ENCODE peak calls at places on chromosomes 11 and 22, in five cellular contexts. Z is coronary artery; A is stimulated activated CD4-positive, alpha-beta T cell treated with anti-CD3 and anti-CD28 coated beads, Interleukin-12 subunit alpha, Interleukin-12 subunit beta, amount 100 ng/mL, for 4 hours; N is iPS-NIHi11; B is H9. P is an unnamed sample.

GRCh38 chr11:71140206-71140919 is 112.0 kb downstream of the SHANK2 start:
- DNase-seq in Z (no peak), A (no peak), N (no peak), B (no peak), P (peak)

GRCh38 chr11:16117989-16118810 is 238.1 kb downstream of the SOX6 start:
- DNase-seq in Z (no peak), A (no peak), N (no peak), B (no peak), P (no peak)

GRCh38 chr11:11231763-11232162 is 121.3 kb downstream of the CSNK2A3 start:
- DNase-seq in Z (no peak), A (no peak), N (no peak), B (no peak), P (no peak)

GRCh38 chr11:63874511-63874910 is 35.6 kb downstream of the MARK2 start:
- DNase-seq in Z (no peak), A (no peak), N (no peak), B (no peak), P (no peak)

GRCh38 chr11:78419327-78419726 is 1.7 kb upstream of the GAB2 start:
- DNase-seq in Z (peak), A (no peak), N (no peak), B (no peak), P (no peak)

GRCh38 chr22:38900677-38901076 is 28.7 kb upstream of the CBX6 start:
- DNase-seq in Z (no peak), A (no peak), N (no peak), B (no peak), P (no peak)

GRCh38 chr11:65428578-65429068 is 6.0 kb downstream of the NEAT1 start:
- DNase-seq in Z (peak), A (no peak), N (no peak), B (no peak), P (no peak)

GRCh38 chr11:61027141-61027840 is 55.8 kb downstream of the CD6 start:
- DNase-seq in Z (no peak), A (no peak), N (no peak), B (no peak), P (no peak)

GRCh38 chr11:70333206-70333605 is 62.7 kb downstream of the PPFIA1 start:
- DNase-seq in Z (no peak), A (no peak), N (no peak), B (no peak), P (no peak)

GRCh38 chr11:86818466-86819282 is 18.3 kb downstream of the PRSS23 start:
- DNase-seq in Z (no peak), A (no peak), N (peak), B (no peak), P (no peak)

GRCh38 chr11:12019337-12019736 is 10.9 kb upstream of the DKK3 start:
- DNase-seq in Z (no peak), A (no peak), N (no peak), B (no peak), P (peak)

GRCh38 chr22:24707477-24707816 is 67.1 kb downstream of the PIWIL3 start:
- DNase-seq in Z (no peak), A (no peak), N (peak), B (peak), P (no peak)

GRCh38 chr22:19807161-19807913 is 46.8 kb downstream of the TBX1 start:
- DNase-seq in Z (no peak), A (no peak), N (no peak), B (no peak), P (no peak)

GRCh38 chr11:124673333-124674167 is at the start of the genes SIAE and SPA17:
- DNase-seq in Z (peak), A (peak), N (peak), B (peak), P (peak)

GRCh38 chr22:42272431-42273004 is 2.1 kb upstream of the TCF20 start:
- DNase-seq in Z (no peak), A (no peak), N (no peak), B (no peak), P (no peak)

GRCh38 chr11:7577226-7577882 is 63.6 kb downstream of the PPFIBP2 start:
- DNase-seq in Z (peak), A (no peak), N (no peak), B (no peak), P (peak)

GRCh38 chr22:46846832-46847355 is 84.4 kb downstream of the TBC1D22A start:
- DNase-seq in Z (peak), A (no peak), N (no peak), B (no peak), P (no peak)

GRCh38 chr11:119093951-119094815 is 7.5 kb downstream of the DPAGT1 start:
- DNase-seq in Z (peak), A (peak), N (no peak), B (no peak), P (no peak)

GRCh38 chr22:18985761-18986160 is 49.7 kb upstream of the PRODH start:
- DNase-seq in Z (peak), A (no peak), N (no peak), B (no peak), P (no peak)

GRCh38 chr11:74380746-74381439 is 17.3 kb downstream of the PGM2L1 start:
- DNase-seq in Z (no peak), A (no peak), N (no peak), B (no peak), P (no peak)

GRCh38 chr11:78380615-78381029 is 37.0 kb downstream of the GAB2 start:
- DNase-seq in Z (no peak), A (no peak), N (no peak), B (no peak), P (no peak)

GRCh38 chr11:10478574-10479550 is 23.8 kb downstream of the AMPD3 start:
- DNase-seq in Z (peak), A (no peak), N (no peak), B (no peak), P (no peak)

GRCh38 chr11:864928-865327 is 22.3 kb downstream of the TSPAN4 start:
- DNase-seq in Z (no peak), A (no peak), N (no peak), B (no peak), P (no peak)

GRCh38 chr11:28654191-28654590 is 546.0 kb downstream of the METTL15 start:
- DNase-seq in Z (no peak), A (no peak), N (no peak), B (no peak), P (no peak)

GRCh38 chr11:1236316-1237127 is 13.7 kb downstream of the MUC5B start:
- DNase-seq in Z (no peak), A (no peak), N (peak), B (peak), P (no peak)

GRCh38 chr11:121582296-121582695 is 129.5 kb upstream of the SORL1-AS1 start:
- DNase-seq in Z (no peak), A (no peak), N (no peak), B (no peak), P (no peak)

GRCh38 chr11:15258433-15259350 is 144.0 kb downstream of the INSC start:
- DNase-seq in Z (no peak), A (no peak), N (peak), B (no peak), P (no peak)

GRCh38 chr11:117319214-117319840 is 3.3 kb upstream of the BACE1 start:
- DNase-seq in Z (no peak), A (no peak), N (no peak), B (no peak), P (no peak)

GRCh38 chr11:10314199-10315072 is 9.6 kb downstream of the ADM start:
- DNase-seq in Z (no peak), A (no peak), N (no peak), B (peak), P (no peak)

GRCh38 chr11:64019106-64020031 is 16.4 kb upstream of the FLRT1 start:
- DNase-seq in Z (no peak), A (no peak), N (peak), B (no peak), P (no peak)

GRCh38 chr11:11502303-11502828 is 119.4 kb downstream of the GALNT18 start:
- DNase-seq in Z (no peak), A (no peak), N (no peak), B (no peak), P (no peak)

GRCh38 chr11:1126491-1126926 is 31.2 kb upstream of the MUC5AC start:
- DNase-seq in Z (peak), A (no peak), N (no peak), B (peak), P (no peak)

GRCh38 chr22:44587004-44587793 is 89.2 kb upstream of the RTL6 start:
- DNase-seq in Z (peak), A (no peak), N (no peak), B (no peak), P (no peak)

GRCh38 chr22:49779853-49780271 is 47.8 kb downstream of the BRD1 start:
- DNase-seq in Z (no peak), A (no peak), N (no peak), B (no peak), P (no peak)

GRCh38 chr11:62128835-62129234 is 5.0 kb downstream of the INCENP start:
- DNase-seq in Z (no peak), A (no peak), N (no peak), B (no peak), P (no peak)

GRCh38 chr11:14645985-14646900 is 2.6 kb downstream of the PDE3B start:
- DNase-seq in Z (no peak), A (no peak), N (no peak), B (no peak), P (no peak)

GRCh38 chr22:45762545-45763235 is 91.1 kb downstream of the ATXN10 start:
- DNase-seq in Z (no peak), A (no peak), N (no peak), B (no peak), P (no peak)

GRCh38 chr11:75654314-75654713 is 14.5 kb downstream of the MAP6 start:
- DNase-seq in Z (no peak), A (no peak), N (no peak), B (no peak), P (no peak)